ENCODE peak calls at places on chromosome 4, in nine cellular contexts. One of them, this sample, is unnamed. For H3K36me3, the result is how much of the 10 kb centered on the place peaks cover.

GRCh38 chr4:99668472-99668871 is 10.8 kb upstream of the C4orf54 start:
- DNase-seq in IMR-90: no peak
- DNase-seq in hepatocyte: no peak
- DNase-seq in heart left ventricle: no peak
- DNase-seq in SK-N-SH: no peak
- DNase-seq in MM.1S: no peak
- DNase-seq in Peyer's patch: no peak
- DNase-seq in PC-9: no peak
- DNase-seq in lower lobe of right lung: no peak
- DNase-seq in this sample: no peak

GRCh38 chr4:119490335-119490734 is 138.3 kb downstream of the PDE5A start:
- DNase-seq in IMR-90: peak
- DNase-seq in hepatocyte: peak
- DNase-seq in heart left ventricle: no peak
- DNase-seq in SK-N-SH: no peak
- DNase-seq in MM.1S: no peak
- DNase-seq in Peyer's patch: no peak
- DNase-seq in PC-9: no peak
- DNase-seq in lower lobe of right lung: no peak
- DNase-seq in this sample: peak

GRCh38 chr4:149164282-149164681 is 651.4 kb downstream of the IQCM start:
- DNase-seq in IMR-90: peak
- DNase-seq in hepatocyte: peak
- DNase-seq in heart left ventricle: no peak
- DNase-seq in SK-N-SH: no peak
- DNase-seq in MM.1S: no peak
- DNase-seq in Peyer's patch: no peak
- DNase-seq in PC-9: no peak
- DNase-seq in lower lobe of right lung: no peak
- DNase-seq in this sample: no peak

GRCh38 chr4:64584981-64585557 is 175.8 kb upstream of the TECRL start:
- DNase-seq in IMR-90: peak
- DNase-seq in hepatocyte: peak
- DNase-seq in heart left ventricle: no peak
- DNase-seq in SK-N-SH: peak
- DNase-seq in MM.1S: peak
- DNase-seq in Peyer's patch: no peak
- DNase-seq in PC-9: peak
- DNase-seq in lower lobe of right lung: no peak
- DNase-seq in this sample: peak

GRCh38 chr4:161663844-161664243 is 500.0 kb downstream of the FSTL5 start:
- DNase-seq in IMR-90: no peak
- DNase-seq in hepatocyte: no peak
- DNase-seq in heart left ventricle: no peak
- DNase-seq in SK-N-SH: no peak
- DNase-seq in MM.1S: no peak
- DNase-seq in Peyer's patch: no peak
- DNase-seq in PC-9: no peak
- DNase-seq in lower lobe of right lung: no peak
- DNase-seq in this sample: no peak

GRCh38 chr4:6705638-6706037 is 4.0 kb downstream of the MRFAP1L1 start:
- DNase-seq in IMR-90: no peak
- DNase-seq in hepatocyte: no peak
- DNase-seq in heart left ventricle: no peak
- DNase-seq in SK-N-SH: no peak
- DNase-seq in MM.1S: no peak
- DNase-seq in Peyer's patch: no peak
- DNase-seq in PC-9: no peak
- DNase-seq in lower lobe of right lung: no peak
- DNase-seq in this sample: no peak

GRCh38 chr4:122914292-122914904 is 8.0 kb downstream of the NUDT6 start:
- DNase-seq in IMR-90: peak
- DNase-seq in hepatocyte: peak
- DNase-seq in heart left ventricle: no peak
- DNase-seq in SK-N-SH: peak
- DNase-seq in MM.1S: peak
- DNase-seq in Peyer's patch: no peak
- DNase-seq in PC-9: no peak
- DNase-seq in lower lobe of right lung: no peak
- DNase-seq in this sample: peak

GRCh38 chr4:156472624-156473023 is 499.0 kb downstream of the PDGFC start:
- DNase-seq in IMR-90: no peak
- DNase-seq in hepatocyte: no peak
- DNase-seq in heart left ventricle: no peak
- DNase-seq in SK-N-SH: no peak
- DNase-seq in MM.1S: no peak
- DNase-seq in Peyer's patch: no peak
- DNase-seq in PC-9: no peak
- DNase-seq in lower lobe of right lung: no peak
- DNase-seq in this sample: no peak

GRCh38 chr4:70714488-70714887 is 7.3 kb upstream of the RUFY3 start:
- DNase-seq in IMR-90: no peak
- DNase-seq in hepatocyte: no peak
- DNase-seq in heart left ventricle: no peak
- DNase-seq in SK-N-SH: no peak
- DNase-seq in MM.1S: no peak
- DNase-seq in Peyer's patch: no peak
- DNase-seq in PC-9: no peak
- DNase-seq in lower lobe of right lung: no peak
- DNase-seq in this sample: no peak
- H3K4me3 ChIP-seq in IMR-90: no peak
- H3K4me3 ChIP-seq in hepatocyte: no peak
- H3K4me3 ChIP-seq in heart left ventricle: no peak
- H3K4me3 ChIP-seq in SK-N-SH: no peak
- H3K4me3 ChIP-seq in MM.1S: no peak
- H3K4me3 ChIP-seq in Peyer's patch: no peak
- H3K4me3 ChIP-seq in PC-9: no peak
- H3K4me3 ChIP-seq in lower lobe of right lung: no peak
- H3K4me3 ChIP-seq in this sample: no peak

GRCh38 chr4:173191623-173192041 is 23.0 kb downstream of the GALNT7 start:
- DNase-seq in IMR-90: peak
- DNase-seq in hepatocyte: peak
- DNase-seq in heart left ventricle: no peak
- DNase-seq in SK-N-SH: no peak
- DNase-seq in MM.1S: no peak
- DNase-seq in Peyer's patch: no peak
- DNase-seq in PC-9: no peak
- DNase-seq in lower lobe of right lung: no peak
- DNase-seq in this sample: peak

GRCh38 chr4:173194175-173194574 is 25.6 kb downstream of the GALNT7 start:
- DNase-seq in IMR-90: no peak
- DNase-seq in hepatocyte: no peak
- DNase-seq in heart left ventricle: no peak
- DNase-seq in SK-N-SH: no peak
- DNase-seq in MM.1S: no peak
- DNase-seq in Peyer's patch: no peak
- DNase-seq in PC-9: no peak
- DNase-seq in lower lobe of right lung: no peak
- DNase-seq in this sample: no peak

GRCh38 chr4:173195132-173195531 is 26.5 kb downstream of the GALNT7 start:
- DNase-seq in IMR-90: no peak
- DNase-seq in hepatocyte: no peak
- DNase-seq in heart left ventricle: no peak
- DNase-seq in SK-N-SH: no peak
- DNase-seq in MM.1S: no peak
- DNase-seq in Peyer's patch: no peak
- DNase-seq in PC-9: no peak
- DNase-seq in lower lobe of right lung: no peak
- DNase-seq in this sample: no peak

GRCh38 chr4:173195708-173196107 is 27.1 kb downstream of the GALNT7 start:
- DNase-seq in IMR-90: no peak
- DNase-seq in hepatocyte: no peak
- DNase-seq in heart left ventricle: no peak
- DNase-seq in SK-N-SH: no peak
- DNase-seq in MM.1S: no peak
- DNase-seq in Peyer's patch: no peak
- DNase-seq in PC-9: no peak
- DNase-seq in lower lobe of right lung: no peak
- DNase-seq in this sample: no peak

DNA sequence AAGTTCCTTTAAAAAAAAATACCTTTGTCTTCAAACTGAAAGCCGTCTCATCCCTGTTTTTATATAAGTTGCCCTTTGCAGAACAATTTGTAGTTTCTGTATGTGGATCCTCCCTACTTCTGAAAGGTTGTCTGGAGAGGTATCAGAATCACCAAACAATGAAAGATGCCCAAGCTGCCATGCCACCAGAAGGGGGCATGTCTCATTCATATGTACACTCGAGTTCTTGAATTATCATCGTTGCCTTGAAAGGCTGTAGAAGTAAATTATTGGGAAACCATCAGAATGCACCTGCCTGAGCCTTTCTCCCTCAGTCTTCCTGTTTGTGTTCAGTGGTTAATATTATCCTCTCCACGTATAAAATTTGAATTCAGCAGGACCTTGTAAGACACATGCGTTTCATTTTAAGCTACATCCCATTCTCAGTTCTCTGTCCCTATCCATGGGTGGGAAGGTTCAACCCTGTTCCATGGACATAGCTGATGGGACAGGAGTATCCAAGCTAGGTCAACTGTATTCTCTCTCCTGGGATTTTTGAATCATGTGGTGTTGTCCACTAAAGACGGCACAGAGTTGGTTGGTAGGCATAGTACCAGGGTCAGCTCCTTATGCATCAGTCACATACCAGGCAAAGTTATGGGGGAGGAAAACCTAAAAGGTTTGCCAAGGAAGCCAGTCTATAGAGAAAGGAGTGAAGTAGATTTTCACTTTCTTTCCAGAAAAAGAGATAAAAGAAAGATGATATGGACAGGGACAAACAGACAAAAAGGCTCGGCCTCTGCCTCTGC is 24.0 kb downstream of the GALNT7 start:
- DNase-seq in IMR-90: no peak
- DNase-seq in hepatocyte: no peak
- DNase-seq in heart left ventricle: no peak
- DNase-seq in SK-N-SH: no peak
- DNase-seq in MM.1S: no peak
- DNase-seq in Peyer's patch: no peak
- DNase-seq in PC-9: no peak
- DNase-seq in lower lobe of right lung: no peak
- DNase-seq in this sample: no peak
- TF ChIP-seq CTCF in IMR-90: no peak
- TF ChIP-seq CTCF in hepatocyte: no peak
- TF ChIP-seq CTCF in heart left ventricle: no peak
- TF ChIP-seq CTCF in SK-N-SH: no peak
- TF ChIP-seq CTCF in MM.1S: peak
- TF ChIP-seq CTCF in Peyer's patch: no peak
- TF ChIP-seq CTCF in PC-9: no peak
- TF ChIP-seq CTCF in lower lobe of right lung: no peak
- TF ChIP-seq CTCF in this sample: peak

DNA sequence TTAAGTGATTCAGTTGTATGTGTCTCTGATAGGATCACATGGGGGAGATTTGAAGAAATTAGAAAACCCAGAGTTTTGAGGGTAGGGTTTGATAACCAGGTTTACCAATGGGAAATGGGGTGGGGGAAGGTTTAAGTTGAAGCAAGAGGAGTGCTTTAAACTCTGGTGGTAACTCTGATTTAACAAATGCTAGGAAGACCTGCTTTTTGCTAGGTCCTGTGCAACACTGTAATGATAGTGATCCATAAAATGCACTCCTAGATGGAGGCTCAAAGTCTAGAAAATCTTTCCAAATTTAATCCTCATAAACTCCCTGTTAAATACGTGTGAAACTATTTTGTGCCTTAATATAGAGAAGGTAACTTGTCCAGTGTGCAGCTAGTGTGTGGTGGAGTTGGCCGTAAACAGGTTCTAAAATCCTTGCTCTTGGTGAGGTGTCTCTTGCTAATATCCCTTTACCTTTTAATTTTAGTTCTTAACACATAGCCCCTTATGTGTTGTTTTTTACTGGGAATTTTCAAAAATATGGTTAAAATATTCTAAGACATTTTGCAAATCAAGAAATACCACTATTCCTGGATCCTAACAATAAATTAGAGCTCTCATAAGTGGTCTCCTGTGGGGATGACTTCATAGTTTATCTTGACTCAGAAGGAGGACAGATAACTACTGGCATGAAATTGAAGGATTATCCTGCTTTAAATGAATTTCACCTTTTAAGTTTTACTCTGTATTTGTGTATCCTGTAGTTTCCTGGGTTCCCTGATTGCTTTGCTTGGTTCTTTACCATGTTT is 4.1 kb downstream of the RPL34 start:
- DNase-seq in IMR-90: no peak
- DNase-seq in hepatocyte: no peak
- DNase-seq in heart left ventricle: no peak
- DNase-seq in SK-N-SH: no peak
- DNase-seq in MM.1S: no peak
- DNase-seq in Peyer's patch: no peak
- DNase-seq in PC-9: no peak
- DNase-seq in lower lobe of right lung: no peak
- DNase-seq in this sample: no peak
- H3K36me3 ChIP-seq in IMR-90: under half
- H3K36me3 ChIP-seq in hepatocyte: under half
- H3K36me3 ChIP-seq in heart left ventricle: half or more
- H3K36me3 ChIP-seq in SK-N-SH: half or more
- H3K36me3 ChIP-seq in MM.1S: under half
- H3K36me3 ChIP-seq in Peyer's patch: under half
- H3K36me3 ChIP-seq in PC-9: under half
- H3K36me3 ChIP-seq in lower lobe of right lung: half or more
- H3K36me3 ChIP-seq in this sample: under half

GRCh38 chr4:173525118-173526033 is 4.7 kb downstream of the HAND2 start:
- DNase-seq in IMR-90: no peak
- DNase-seq in hepatocyte: no peak
- DNase-seq in heart left ventricle: no peak
- DNase-seq in SK-N-SH: peak
- DNase-seq in MM.1S: no peak
- DNase-seq in Peyer's patch: no peak
- DNase-seq in PC-9: no peak
- DNase-seq in lower lobe of right lung: no peak
- DNase-seq in this sample: no peak

GRCh38 chr4:173522874-173523395 is 7.1 kb downstream of the HAND2 start:
- DNase-seq in IMR-90: no peak
- DNase-seq in hepatocyte: no peak
- DNase-seq in heart left ventricle: no peak
- DNase-seq in SK-N-SH: no peak
- DNase-seq in MM.1S: no peak
- DNase-seq in Peyer's patch: no peak
- DNase-seq in PC-9: no peak
- DNase-seq in lower lobe of right lung: no peak
- DNase-seq in this sample: no peak

GRCh38 chr4:173526034-173526482 is 4.0 kb downstream of the HAND2 start:
- DNase-seq in IMR-90: no peak
- DNase-seq in hepatocyte: no peak
- DNase-seq in heart left ventricle: no peak
- DNase-seq in SK-N-SH: peak
- DNase-seq in MM.1S: no peak
- DNase-seq in Peyer's patch: no peak
- DNase-seq in PC-9: no peak
- DNase-seq in lower lobe of right lung: no peak
- DNase-seq in this sample: no peak

GRCh38 chr4:173522160-173522873 is 7.7 kb downstream of the HAND2 start:
- DNase-seq in IMR-90: peak
- DNase-seq in hepatocyte: peak
- DNase-seq in heart left ventricle: peak
- DNase-seq in SK-N-SH: peak
- DNase-seq in MM.1S: no peak
- DNase-seq in Peyer's patch: peak
- DNase-seq in PC-9: no peak
- DNase-seq in lower lobe of right lung: no peak
- DNase-seq in this sample: no peak

DNA sequence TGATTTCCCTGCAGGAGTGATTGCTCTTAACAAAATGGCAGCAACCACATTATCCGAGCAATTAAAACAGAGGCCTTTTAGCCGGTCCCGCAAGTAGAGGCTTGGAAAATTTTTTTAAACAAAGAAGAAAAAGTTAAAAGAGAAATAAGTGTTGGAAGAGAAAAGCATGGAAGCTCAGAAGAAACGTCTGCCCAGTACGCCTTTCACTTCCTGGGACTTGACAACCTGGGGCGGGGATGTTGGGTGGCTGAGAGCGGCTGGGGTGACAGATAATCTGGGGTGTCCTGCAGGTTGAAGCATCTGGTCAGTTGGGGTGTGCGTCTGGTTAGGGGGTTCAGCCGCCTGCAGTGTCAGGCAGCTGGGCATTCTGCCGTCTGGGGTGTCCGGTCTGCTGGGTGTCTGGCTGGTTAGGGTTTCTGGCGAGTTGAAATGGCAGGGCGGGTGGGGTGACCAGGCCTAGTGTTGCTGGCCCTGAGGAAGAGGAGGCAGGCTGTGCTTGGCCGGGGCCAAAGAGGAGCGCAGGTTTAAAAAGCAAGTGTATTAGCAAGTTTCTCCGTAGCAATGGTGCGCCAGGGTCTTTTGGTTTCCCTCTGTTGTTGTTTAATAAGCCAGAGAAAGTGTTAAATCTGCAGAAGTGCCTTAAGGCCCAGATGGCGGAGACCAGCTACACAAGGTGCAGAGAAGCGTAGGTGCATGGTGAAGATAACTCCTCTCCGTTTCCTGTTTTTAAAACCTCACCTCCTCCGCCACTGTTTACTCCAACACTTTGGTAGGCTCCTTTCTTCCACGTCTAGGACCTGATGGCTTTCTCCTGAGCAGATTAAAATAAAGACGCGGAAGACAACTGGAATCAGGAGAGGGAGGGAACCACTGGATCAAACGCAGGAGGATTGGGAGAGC is 5.6 kb downstream of the HAND2 start:
- DNase-seq in IMR-90: no peak
- DNase-seq in hepatocyte: no peak
- DNase-seq in heart left ventricle: no peak
- DNase-seq in SK-N-SH: peak
- DNase-seq in MM.1S: no peak
- DNase-seq in Peyer's patch: no peak
- DNase-seq in PC-9: no peak
- DNase-seq in lower lobe of right lung: no peak
- DNase-seq in this sample: no peak
- H3K4me3 ChIP-seq in IMR-90: no peak
- H3K4me3 ChIP-seq in hepatocyte: peak
- H3K4me3 ChIP-seq in heart left ventricle: peak
- H3K4me3 ChIP-seq in SK-N-SH: peak
- H3K4me3 ChIP-seq in MM.1S: no peak
- H3K4me3 ChIP-seq in Peyer's patch: no peak
- H3K4me3 ChIP-seq in PC-9: no peak
- H3K4me3 ChIP-seq in lower lobe of right lung: no peak
- H3K4me3 ChIP-seq in this sample: no peak